ENCODE peak calls at places on chromosomes 2 and 18, in seven cellular contexts. Y is A549, L is K562, U is HCT116, Q is HepG2, D is GM12878, B is endothelial cell of umbilical vein. F is an unnamed sample.
A peak's percentile ranks its signal among the peaks of the same experiment; 100 is the strongest.

GRCh38 chr2:42788-43187 is 3.5 kb downstream of the FAM110C start:
- DNase-seq in Y (no peak), L (no peak), U (no peak), Q (no peak), D (no peak), B (no peak), F (no peak)

GRCh38 chr2:105038383-105039061 is 653 bp downstream of the MRPS9 start:
- DNase-seq in Y (peak; percentile 2), L (no peak), U (peak; percentile 6), Q (no peak), D (no peak), B (no peak), F (peak; percentile 19)

GRCh38 chr2:10772201-10772867 is 40.3 kb downstream of the PDIA6 start:
- DNase-seq in Y (no peak), L (no peak), U (no peak), Q (no peak), D (no peak), B (no peak), F (no peak)

GRCh38 chr18:59961086-59961485 is 61.3 kb downstream of the PMAIP1 start:
- DNase-seq in Y (no peak), L (no peak), U (no peak), Q (no peak), D (no peak), B (no peak), F (no peak)

GRCh38 chr18:12599966-12600365 is 57.9 kb downstream of the SPIRE1 start:
- DNase-seq in Y (no peak), L (no peak), U (no peak), Q (no peak), D (no peak), B (no peak), F (no peak)

GRCh38 chr2:114108819-114109416 is 219.0 kb downstream of the ACTR3 start:
- DNase-seq in Y (no peak), L (no peak), U (no peak), Q (no peak), D (no peak), B (no peak), F (no peak)

GRCh38 chr2:150571121-150571520 is 83.7 kb upstream of the RND3 start:
- DNase-seq in Y (no peak), L (no peak), U (no peak), Q (no peak), D (no peak), B (no peak), F (no peak)

GRCh38 chr2:165273176-165273575 is 34.0 kb downstream of the SCN2A start:
- DNase-seq in Y (no peak), L (no peak), U (no peak), Q (no peak), D (no peak), B (no peak), F (no peak)

GRCh38 chr2:189506514-189506976 is 65.3 kb downstream of the WDR75 start:
- DNase-seq in Y (no peak), L (peak; percentile 60), U (peak; percentile 50), Q (peak; percentile 87), D (no peak), B (peak; percentile 64), F (peak; percentile 55)

GRCh38 chr18:79784071-79784913 is 13.4 kb upstream of the KCNG2 start:
- DNase-seq in Y (no peak), L (no peak), U (no peak), Q (no peak), D (no peak), B (no peak), F (peak; percentile 44)

GRCh38 chr2:153875801-153876466 is 4.2 kb downstream of the GALNT13 start:
- DNase-seq in Y (no peak), L (no peak), U (no peak), Q (no peak), D (no peak), B (no peak), F (no peak)

GRCh38 chr18:60676807-60677206 is 304.2 kb upstream of the MC4R start:
- DNase-seq in Y (no peak), L (no peak), U (no peak), Q (no peak), D (no peak), B (no peak), F (peak; percentile 6)

GRCh38 chr2:45256173-45256866 is 247.1 kb upstream of the SIX2 start:
- DNase-seq in Y (no peak), L (no peak), U (no peak), Q (peak; percentile 38), D (no peak), B (no peak), F (no peak)

GRCh38 chr18:45935591-45936335 is 31.4 kb downstream of the EPG5 start:
- DNase-seq in Y (no peak), L (no peak), U (no peak), Q (peak; percentile 54), D (no peak), B (no peak), F (no peak)

GRCh38 chr18:22848618-22849017 is 84.5 kb upstream of the RBBP8 start:
- DNase-seq in Y (no peak), L (no peak), U (no peak), Q (no peak), D (no peak), B (no peak), F (no peak)

GRCh38 chr2:145277922-145278321 is 758.0 kb upstream of the ZEB2 start:
- DNase-seq in Y (no peak), L (no peak), U (no peak), Q (no peak), D (no peak), B (no peak), F (no peak)

GRCh38 chr2:227808936-227809335 is 4.7 kb upstream of the CCL20 start:
- DNase-seq in Y (no peak), L (no peak), U (no peak), Q (no peak), D (no peak), B (no peak), F (no peak)

GRCh38 chr2:66541646-66542045 is 106.7 kb downstream of the MEIS1 start:
- DNase-seq in Y (no peak), L (no peak), U (no peak), Q (no peak), D (no peak), B (no peak), F (no peak)

GRCh38 chr2:8525582-8526402 is 156.1 kb upstream of the ID2 start:
- DNase-seq in Y (no peak), L (peak; percentile 94), U (no peak), Q (peak; percentile 92), D (peak; percentile 90), B (no peak), F (peak; percentile 82)

GRCh38 chr2:9799011-9799596 is 44.2 kb upstream of the TAF1B start:
- DNase-seq in Y (no peak), L (no peak), U (no peak), Q (peak; percentile 54), D (no peak), B (no peak), F (peak; percentile 88)

GRCh38 chr18:37604032-37604431 is 38.4 kb upstream of the CELF4 start:
- DNase-seq in Y (no peak), L (no peak), U (no peak), Q (no peak), D (no peak), B (no peak), F (no peak)

GRCh38 chr2:9178905-9179571 is 27.6 kb upstream of the ASAP2 start:
- DNase-seq in Y (no peak), L (no peak), U (no peak), Q (peak; percentile 93), D (peak; percentile 17), B (peak; percentile 84), F (no peak)

GRCh38 chr2:17171446-17172049 is 346.7 kb downstream of the RAD51AP2 start:
- DNase-seq in Y (no peak), L (no peak), U (peak; percentile 29), Q (peak; percentile 45), D (no peak), B (no peak), F (peak; percentile 36)

GRCh38 chr2:119142822-119143221 is 15.7 kb downstream of the C1QL2 start:
- DNase-seq in Y (no peak), L (no peak), U (no peak), Q (peak; percentile 24), D (no peak), B (no peak), F (no peak)

GRCh38 chr2:1014802-1015201 is 64.2 kb downstream of the SNTG2 start:
- DNase-seq in Y (no peak), L (no peak), U (no peak), Q (no peak), D (no peak), B (no peak), F (no peak)

GRCh38 chr2:66498597-66498910 is 63.6 kb downstream of the MEIS1 start:
- DNase-seq in Y (no peak), L (no peak), U (no peak), Q (no peak), D (no peak), B (no peak), F (no peak)

GRCh38 chr18:48961547-48961946 is 10.8 kb upstream of the SMAD7 start:
- DNase-seq in Y (no peak), L (no peak), U (no peak), Q (no peak), D (no peak), B (no peak), F (no peak)
- H3K4me3 ChIP-seq in Y (no peak overlapping the region), L (no peak overlapping the region), U (no peak overlapping the region), Q (no peak overlapping the region), D (no peak overlapping the region), B (no peak overlapping the region), F (no peak overlapping the region)

GRCh38 chr2:169717691-169718063 is 16.0 kb upstream of the KLHL23 start:
- DNase-seq in Y (no peak), L (no peak), U (no peak), Q (no peak), D (no peak), B (no peak), F (no peak)

GRCh38 chr2:169718930-169719504 is 14.6 kb upstream of the KLHL23 start:
- DNase-seq in Y (no peak), L (no peak), U (no peak), Q (peak; percentile 54), D (no peak), B (no peak), F (no peak)

GRCh38 chr2:169715379-169716228 is 18.0 kb upstream of the KLHL23 start:
- DNase-seq in Y (no peak), L (peak; percentile 41), U (no peak), Q (peak; percentile 98), D (no peak), B (peak; percentile 58), F (no peak)

GRCh38 chr2:169716229-169716886 is 17.3 kb upstream of the KLHL23 start:
- DNase-seq in Y (no peak), L (peak; percentile 57), U (no peak), Q (no peak), D (no peak), B (peak; percentile 26), F (no peak)

GRCh38 chr2:169716938-169717690 is 16.5 kb upstream of the KLHL23 start:
- DNase-seq in Y (no peak), L (no peak), U (no peak), Q (peak; percentile 95), D (no peak), B (peak; percentile 94), F (no peak)
- TF ChIP-seq MAX in Y (no peak), L (no peak), U (no peak), Q (peak; percentile 55), D (no peak), B (no peak), F (no peak)

GRCh38 chr2:121382744-121383143 is 97.7 kb upstream of the TFCP2L1 start:
- DNase-seq in Y (peak; percentile 7), L (no peak), U (no peak), Q (no peak), D (no peak), B (no peak), F (no peak)
- TF ChIP-seq CTCF in Y (no peak), L (no peak), U (peak; percentile 30), Q (no peak), D (no peak), B (no peak), F (no peak)

GRCh38 chr2:192026716-192027109 is 168.0 kb downstream of the TMEFF2 start:
- DNase-seq in Y (no peak), L (no peak), U (no peak), Q (no peak), D (no peak), B (no peak), F (no peak)
- H3K4me3 ChIP-seq in Y (no peak overlapping the region), L (no peak overlapping the region), U (no peak overlapping the region), Q (no peak overlapping the region), D (no peak overlapping the region), B (no peak overlapping the region), F (no peak overlapping the region)

F was measured in NB4.